ENCODE peak calls at places on chromosome 11, in nine cellular contexts. N, S, D, J, B, V, M, R and E are unnamed samples.

GRCh38 chr11:64777449-64778222 is 706 bp downstream of the SF1 start:
- DNase-seq in N (peak), S (peak), D (peak), J (peak), B (peak), V (peak), M (peak), R (peak), E (peak)

GRCh38 chr11:128551641-128552335 is 35.6 kb downstream of the ETS1 start:
- DNase-seq in N (no peak), S (peak), D (peak), J (no peak), B (no peak), V (no peak), M (no peak), R (no peak), E (no peak)

GRCh38 chr11:32870676-32871075 is 21.9 kb upstream of the QSER1 start:
- DNase-seq in N (no peak), S (no peak), D (peak), J (no peak), B (peak), V (peak), M (no peak), R (no peak), E (no peak)

GRCh38 chr11:77107950-77108349 is 5.3 kb downstream of the OMP start:
- DNase-seq in N (peak), S (peak), D (peak), J (peak), B (no peak), V (no peak), M (no peak), R (no peak), E (no peak)

GRCh38 chr11:71451596-71452353 is 1.2 kb upstream of the NADSYN1 start:
- DNase-seq in N (no peak), S (no peak), D (peak), J (no peak), B (peak), V (peak), M (no peak), R (no peak), E (no peak)

GRCh38 chr11:73999581-74000306 is 9.1 kb downstream of the UCP3 start:
- DNase-seq in N (no peak), S (no peak), D (no peak), J (peak), B (no peak), V (no peak), M (no peak), R (no peak), E (no peak)

GRCh38 chr11:19934828-19935259 is 222.2 kb downstream of the NAV2 start:
- DNase-seq in N (peak), S (peak), D (no peak), J (no peak), B (no peak), V (no peak), M (no peak), R (no peak), E (no peak)

GRCh38 chr11:16195659-16196058 is 160.7 kb downstream of the SOX6 start:
- DNase-seq in N (peak), S (peak), D (peak), J (no peak), B (no peak), V (no peak), M (no peak), R (no peak), E (no peak)

GRCh38 chr11:131637469-131638175 is 267.2 kb downstream of the NTM start:
- DNase-seq in N (peak), S (no peak), D (no peak), J (no peak), B (no peak), V (no peak), M (no peak), R (no peak), E (no peak)

GRCh38 chr11:117440258-117440657 is 112.6 kb downstream of the CEP164 start:
- DNase-seq in N (no peak), S (no peak), D (no peak), J (no peak), B (no peak), V (no peak), M (no peak), R (no peak), E (no peak)

GRCh38 chr11:57604289-57605010 is 7.0 kb downstream of the SERPING1 start:
- DNase-seq in N (no peak), S (no peak), D (no peak), J (no peak), B (peak), V (no peak), M (no peak), R (no peak), E (no peak)

GRCh38 chr11:64727131-64727530 is 4.1 kb upstream of the NRXN2 start:
- DNase-seq in N (no peak), S (no peak), D (no peak), J (no peak), B (no peak), V (no peak), M (no peak), R (no peak), E (no peak)

DNA sequence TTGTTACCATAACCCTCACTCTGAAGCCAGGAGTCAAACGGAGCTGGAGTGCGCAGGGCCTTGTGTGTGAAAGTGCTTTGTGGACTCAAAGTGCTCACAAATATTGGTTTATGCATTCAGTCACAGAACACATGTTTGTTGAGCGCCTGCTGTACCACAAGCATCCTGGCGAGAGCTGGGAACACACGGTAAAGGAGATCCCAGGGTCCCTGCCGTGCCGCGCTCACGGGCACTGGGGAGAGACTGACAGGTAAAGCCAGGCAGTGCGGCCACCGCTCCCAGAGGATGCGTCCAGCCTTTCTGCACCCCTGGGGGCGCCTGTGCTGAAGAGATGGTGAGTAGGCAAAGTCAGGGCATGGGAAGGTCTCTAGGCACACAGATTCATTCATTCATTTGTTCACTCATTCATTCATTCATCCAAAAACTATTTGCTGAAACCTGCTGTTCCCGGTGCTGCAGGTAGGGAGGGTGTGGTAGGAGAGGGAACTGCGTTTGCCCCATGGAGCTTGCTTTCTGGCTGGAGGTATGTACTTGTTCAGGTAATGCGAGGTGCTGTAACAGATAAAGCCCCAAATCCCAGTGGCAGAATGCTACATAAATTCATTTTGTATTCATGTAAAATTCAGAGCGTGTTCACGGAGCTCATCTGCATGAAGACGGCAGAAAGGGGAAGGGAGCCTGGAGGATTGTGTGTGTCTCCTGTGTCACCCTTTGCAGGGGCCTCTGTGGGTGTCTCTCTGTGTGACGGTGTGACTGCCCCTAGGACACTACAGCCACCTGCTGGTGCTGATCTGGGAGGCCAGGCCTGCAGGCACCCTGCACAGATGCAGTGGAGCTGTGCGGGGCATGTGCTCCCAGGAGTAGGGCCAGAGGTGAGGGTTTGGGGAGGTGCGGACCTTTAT is 167.0 kb upstream of the B3GAT1 start:
- DNase-seq in N (no peak), S (no peak), D (no peak), J (no peak), B (peak), V (peak), M (no peak), R (no peak), E (no peak)
- H3K4me3 ChIP-seq in N (no peak), S (no peak), D (no peak), J (no peak), B (no peak), V (no peak), M (no peak), R (no peak), E (no peak)

GRCh38 chr11:14417186-14417585 is 58.2 kb upstream of the RRAS2 start:
- DNase-seq in N (no peak), S (peak), D (no peak), J (no peak), B (no peak), V (no peak), M (no peak), R (no peak), E (no peak)

GRCh38 chr11:14411818-14412217 is 52.8 kb upstream of the RRAS2 start:
- DNase-seq in N (no peak), S (peak), D (peak), J (peak), B (peak), V (no peak), M (no peak), R (no peak), E (no peak)

GRCh38 chr11:14413307-14414072 is 54.5 kb upstream of the RRAS2 start:
- DNase-seq in N (no peak), S (peak), D (peak), J (no peak), B (peak), V (no peak), M (no peak), R (no peak), E (no peak)

GRCh38 chr11:14417975-14418374 is 59.0 kb upstream of the RRAS2 start:
- DNase-seq in N (no peak), S (peak), D (no peak), J (no peak), B (no peak), V (no peak), M (no peak), R (no peak), E (no peak)

GRCh38 chr11:14414470-14415461 is 55.8 kb upstream of the RRAS2 start:
- DNase-seq in N (no peak), S (peak), D (no peak), J (peak), B (no peak), V (no peak), M (no peak), R (no peak), E (no peak)
- TF ChIP-seq CTCF in N (no peak), S (no peak), D (no peak), J (no peak), B (no peak), V (no peak), M (no peak), R (no peak), E (no peak)

GRCh38 chr11:201936-202335 is 5.3 kb downstream of the BET1L start:
- DNase-seq in N (no peak), S (no peak), D (no peak), J (no peak), B (peak), V (no peak), M (no peak), R (no peak), E (no peak)
- H3K4me3 ChIP-seq in N (no peak), S (no peak), D (no peak), J (no peak), B (no peak), V (no peak), M (no peak), R (no peak), E (no peak)

GRCh38 chr11:41206388-41206787 is 253.1 kb downstream of the LRRC4C start:
- DNase-seq in N (no peak), S (no peak), D (no peak), J (no peak), B (no peak), V (no peak), M (no peak), R (no peak), E (no peak)

GRCh38 chr11:41201156-41201555 is 258.3 kb downstream of the LRRC4C start:
- DNase-seq in N (no peak), S (peak), D (peak), J (peak), B (peak), V (peak), M (no peak), R (no peak), E (no peak)
- TF ChIP-seq CTCF in N (peak), S (peak), D (peak), J (peak), B (peak), V (peak), M (no peak), R (peak), E (peak)

GRCh38 chr11:113477321-113477720 is 2.1 kb upstream of the DRD2 start:
- DNase-seq in N (no peak), S (no peak), D (no peak), J (no peak), B (peak), V (peak), M (no peak), R (no peak), E (no peak)

GRCh38 chr11:113476553-113476952 is 1.4 kb upstream of the DRD2 start:
- DNase-seq in N (no peak), S (no peak), D (no peak), J (no peak), B (no peak), V (no peak), M (no peak), R (no peak), E (no peak)

GRCh38 chr11:113473983-113474361 is 1.2 kb downstream of the DRD2 start:
- DNase-seq in N (no peak), S (no peak), D (no peak), J (no peak), B (no peak), V (no peak), M (no peak), R (no peak), E (no peak)

GRCh38 chr11:113474362-113475159 is 637 bp downstream of the DRD2 start:
- DNase-seq in N (peak), S (peak), D (peak), J (no peak), B (peak), V (peak), M (no peak), R (no peak), E (peak)

DNA sequence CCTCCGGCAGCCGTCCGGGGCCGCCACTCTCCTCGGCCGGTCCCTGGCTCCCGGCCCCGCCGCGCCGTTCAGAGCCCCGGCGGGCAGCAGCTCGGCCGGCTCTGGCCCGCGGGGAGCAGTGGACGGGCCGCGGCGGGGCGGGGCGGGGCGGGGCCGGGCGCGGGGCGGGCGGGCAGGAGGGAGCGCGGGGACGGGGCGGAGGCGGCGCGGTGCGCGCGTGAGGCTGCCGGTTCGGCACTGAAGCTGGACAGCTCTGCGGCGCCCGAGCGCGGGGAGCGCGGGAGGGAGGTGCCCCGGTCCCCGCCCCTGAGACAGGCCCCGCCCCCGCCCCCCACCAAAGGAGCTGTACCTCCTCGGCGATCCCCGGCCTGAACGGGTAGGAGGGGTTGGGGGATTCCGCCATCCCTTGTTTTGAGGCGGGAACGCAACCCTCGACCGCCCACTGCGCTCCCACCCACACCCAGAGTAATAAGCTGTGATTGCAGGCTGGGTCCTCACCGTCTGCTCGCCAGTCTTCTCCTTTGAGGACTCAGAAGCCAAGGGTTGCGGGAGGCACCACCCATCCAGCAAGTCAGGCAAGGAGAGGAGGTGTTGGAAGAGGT is at the start of gene DRD2:
- DNase-seq in N (no peak), S (no peak), D (no peak), J (no peak), B (no peak), V (peak), M (no peak), R (no peak), E (peak)
- H3K4me3 ChIP-seq in N (no peak), S (no peak), D (peak), J (no peak), B (no peak), V (peak), M (no peak), R (no peak), E (no peak)